ENCODE peak calls at places on chromosomes 1 and 21, in five cellular contexts. P, H, T, N and R are unnamed samples.

GRCh38 chr1:84298336-84298687 is 3.2 kb upstream of the SAMD13 start:
- DNase-seq in P (peak; percentile 64), H (no peak), T (peak; percentile 49), N (no peak), R (peak; percentile 53)

GRCh38 chr1:108590947-108591346 is 31.0 kb downstream of the EEIG2 start:
- DNase-seq in P (no peak), H (no peak), T (peak; percentile 30), N (no peak), R (no peak)

GRCh38 chr1:21909286-21909759 is 27.8 kb downstream of the HSPG2 start:
- DNase-seq in P (no peak), H (no peak), T (no peak), N (no peak), R (no peak)

GRCh38 chr1:231626951-231627614 is 493 bp downstream of the DISC1 start:
- DNase-seq in P (no peak), H (no peak), T (peak; percentile 88), N (no peak), R (peak; percentile 31)

GRCh38 chr1:4702927-4703326 is 48.5 kb downstream of the AJAP1 start:
- DNase-seq in P (no peak), H (no peak), T (no peak), N (no peak), R (no peak)

GRCh38 chr1:8259498-8260290 is 58.2 kb upstream of the SLC45A1 start:
- DNase-seq in P (no peak), H (peak; percentile 81), T (no peak), N (no peak), R (no peak)

GRCh38 chr1:242132446-242132845 is 133.5 kb upstream of the MAP1LC3C start:
- DNase-seq in P (no peak), H (no peak), T (no peak), N (no peak), R (no peak)

GRCh38 chr1:173426057-173426456 is 51.1 kb upstream of the PRDX6 start:
- DNase-seq in P (no peak), H (no peak), T (no peak), N (no peak), R (no peak)

GRCh38 chr1:54791880-54792522 is 9.1 kb downstream of the TTC22 start:
- DNase-seq in P (peak; percentile 82), H (no peak), T (peak; percentile 87), N (no peak), R (no peak)

GRCh38 chr1:173920868-173921267 is 3.7 kb upstream of the SERPINC1 start:
- DNase-seq in P (no peak), H (no peak), T (no peak), N (no peak), R (no peak)

GRCh38 chr1:188904201-188904600 is 1573.5 kb downstream of the BRINP3 start:
- DNase-seq in P (no peak), H (no peak), T (peak; percentile 7), N (no peak), R (no peak)

GRCh38 chr21:15522148-15522547 is 207.6 kb upstream of the USP25 start:
- DNase-seq in P (no peak), H (no peak), T (no peak), N (no peak), R (no peak)

GRCh38 chr21:26388731-26389231 is 184.3 kb downstream of the CYYR1 start:
- DNase-seq in P (no peak), H (peak; percentile 55), T (no peak), N (no peak), R (no peak)

GRCh38 chr1:244197851-244198375 is 146.8 kb downstream of the ZBTB18 start:
- DNase-seq in P (no peak), H (no peak), T (no peak), N (no peak), R (no peak)

GRCh38 chr1:71850936-71851335 is 431.4 kb downstream of the NEGR1 start:
- DNase-seq in P (no peak), H (no peak), T (no peak), N (no peak), R (no peak)

GRCh38 chr1:232443372-232443771 is 186.6 kb downstream of the SIPA1L2 start:
- DNase-seq in P (no peak), H (no peak), T (no peak), N (no peak), R (no peak)

GRCh38 chr21:44089001-44089911 is 17.9 kb upstream of the PWP2 start:
- DNase-seq in P (no peak), H (no peak), T (no peak), N (no peak), R (no peak)

GRCh38 chr1:183105449-183105848 is 80.6 kb upstream of the LAMC2 start:
- DNase-seq in P (no peak), H (no peak), T (no peak), N (no peak), R (no peak)

GRCh38 chr1:202834771-202835547 is 24.2 kb downstream of the PCAT6 start:
- DNase-seq in P (no peak), H (no peak), T (no peak), N (no peak), R (no peak)

GRCh38 chr1:145885738-145886287 is at the start of gene ANKRD35:
- DNase-seq in P (peak; percentile 95), H (no peak), T (peak; percentile 93), N (no peak), R (peak; percentile 97)

GRCh38 chr21:31557421-31557955 is 102.0 kb upstream of the SOD1 start:
- DNase-seq in P (no peak), H (no peak), T (peak; percentile 85), N (no peak), R (no peak)

GRCh38 chr21:45358711-45359310 is 46.2 kb upstream of the COL18A1 start:
- DNase-seq in P (no peak), H (no peak), T (no peak), N (no peak), R (no peak)

GRCh38 chr1:214548988-214549387 is 2.4 kb downstream of the PTPN14 start:
- DNase-seq in P (no peak), H (no peak), T (no peak), N (no peak), R (no peak)

DNA sequence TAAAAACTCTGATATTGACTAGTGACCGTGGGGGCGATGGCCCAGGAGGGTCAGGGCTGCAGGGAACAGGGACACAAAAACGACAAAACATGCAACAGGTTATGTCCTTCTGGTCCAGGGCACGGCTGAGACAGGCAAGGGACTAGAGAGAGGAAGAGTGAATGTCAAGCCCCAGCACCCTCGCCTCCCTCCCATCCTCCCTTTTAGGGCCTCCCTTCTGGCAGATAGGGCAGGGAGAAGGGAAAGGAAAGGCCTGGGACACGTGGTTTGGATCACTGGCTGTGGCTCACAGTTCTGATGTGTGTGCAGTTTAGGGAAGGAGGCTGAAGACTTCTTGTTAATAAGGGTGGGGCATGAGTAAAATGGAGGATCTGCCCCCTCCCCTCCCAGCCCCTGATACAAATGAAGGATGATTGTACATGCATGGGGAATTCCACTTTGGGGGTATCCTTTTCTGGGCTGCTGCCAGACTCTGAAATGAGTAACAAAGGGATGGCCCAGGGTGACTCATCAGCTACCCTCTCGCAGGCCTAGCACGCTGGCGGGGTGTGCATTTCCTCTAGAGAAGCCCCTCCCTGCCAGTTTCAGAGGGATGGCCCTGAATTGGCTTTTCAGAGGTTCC is 14.2 kb downstream of the CAPN2 start:
- DNase-seq in P (peak; percentile 88), H (peak; percentile 88), T (peak; percentile 87), N (no peak), R (peak; percentile 81)
- TF ChIP-seq POLR2AphosphoS5 in P (peak; percentile 17), H (peak; percentile 47), T (no peak), N (no peak), R (peak; percentile 46)

GRCh38 chr21:42265229-42265812 is 46.4 kb downstream of the ABCG1 start:
- DNase-seq in P (no peak), H (no peak), T (no peak), N (no peak), R (no peak)
- TF ChIP-seq POLR2AphosphoS5 in P (no peak), H (no peak), T (no peak), N (no peak), R (no peak)

GRCh38 chr1:15139654-15140350 is 13.7 kb upstream of the TMEM51 start:
- DNase-seq in P (no peak), H (no peak), T (peak; percentile 65), N (no peak), R (no peak)

GRCh38 chr1:15137807-15138206 is 15.7 kb upstream of the TMEM51 start:
- DNase-seq in P (no peak), H (no peak), T (no peak), N (no peak), R (no peak)

GRCh38 chr1:15146142-15146541 is 7.4 kb upstream of the TMEM51 start:
- DNase-seq in P (no peak), H (no peak), T (no peak), N (no peak), R (no peak)

GRCh38 chr1:15145327-15145726 is 8.2 kb upstream of the TMEM51 start:
- DNase-seq in P (no peak), H (no peak), T (no peak), N (no peak), R (no peak)

GRCh38 chr1:15141933-15142647 is 11.5 kb upstream of the TMEM51 start:
- DNase-seq in P (no peak), H (no peak), T (no peak), N (no peak), R (no peak)
- TF ChIP-seq POLR2AphosphoS5 in P (no peak), H (no peak), T (no peak), N (no peak), R (no peak)

GRCh38 chr1:23366598-23366997 is 3.0 kb downstream of the ZNF436 start:
- DNase-seq in P (no peak), H (no peak), T (no peak), N (no peak), R (no peak)

GRCh38 chr1:23369335-23370013 is at the start of gene ZNF436:
- DNase-seq in P (peak; percentile 35), H (no peak), T (peak; percentile 34), N (no peak), R (no peak)

GRCh38 chr1:23368562-23369334 is 888 bp downstream of the ZNF436 start:
- DNase-seq in P (peak; percentile 92), H (no peak), T (peak; percentile 97), N (peak; percentile 70), R (peak; percentile 79)

GRCh38 chr1:23367451-23367790 is 2.2 kb downstream of the ZNF436 start:
- DNase-seq in P (no peak), H (no peak), T (no peak), N (no peak), R (no peak)

GRCh38 chr1:23367791-23368561 is 1.7 kb downstream of the ZNF436 start:
- DNase-seq in P (peak; percentile 99), H (peak; percentile 95), T (peak; percentile 99), N (peak; percentile 96), R (peak; percentile 98)
- TF ChIP-seq POLR2AphosphoS5 in P (peak; percentile 62), H (peak; percentile 60), T (peak; percentile 37), N (no peak), R (no peak)